ENCODE peak calls at places on chromosomes 7 and 10, in six cellular contexts. K, X, M, H, A and C are unnamed samples.

GRCh38 chr10:13924020-13924725 is 337.4 kb downstream of the PRPF18 start:
- ATAC-seq in M (no peak), K (no peak), X (peak), H (no peak), A (no peak), C (peak)

GRCh38 chr10:96540240-96540639 is 26.5 kb upstream of the TLL2 start:
- ATAC-seq in M (no peak), H (no peak), A (no peak), K (peak), X (no peak), C (no peak)

GRCh38 chr10:103153302-103153759 is 39.7 kb downstream of the NT5C2 start:
- ATAC-seq in H (no peak), M (no peak), A (no peak), X (no peak), K (no peak), C (peak)

GRCh38 chr7:99768471-99768870 is 15.5 kb downstream of the CYP3A4 start:
- ATAC-seq in K (no peak), A (peak), M (no peak), H (no peak), X (no peak), C (no peak)

GRCh38 chr7:81299711-81300110 is 380.9 kb upstream of the SEMA3C start:
- ATAC-seq in K (no peak), A (no peak), H (no peak), X (no peak), M (no peak), C (peak)

GRCh38 chr10:13560597-13560996 is 26.2 kb upstream of the PRPF18 start:
- ATAC-seq in X (no peak), H (no peak), A (no peak), K (no peak), M (no peak), C (no peak)

GRCh38 chr10:117345143-117345542 is 30.1 kb downstream of the PDZD8 start:
- ATAC-seq in M (no peak), K (peak), A (no peak), H (no peak), X (no peak), C (no peak)

GRCh38 chr7:100492738-100493475 is 9.2 kb downstream of the NYAP1 start:
- ATAC-seq in K (no peak), M (no peak), A (no peak), H (no peak), X (no peak), C (no peak)

GRCh38 chr10:42896735-42897134 is 114.1 kb downstream of the BMS1 start:
- ATAC-seq in X (no peak), A (no peak), M (no peak), H (peak), K (no peak), C (no peak)

GRCh38 chr7:111727905-111728634 is 165.8 kb upstream of the IMMP2L start:
- ATAC-seq in K (no peak), M (no peak), A (no peak), H (no peak), X (no peak), C (no peak)

GRCh38 chr7:17939111-17939669 is 1.1 kb downstream of the SNX13 start:
- ATAC-seq in M (no peak), K (peak), A (no peak), X (no peak), H (no peak), C (peak)

GRCh38 chr7:130009848-130010688 is 41.1 kb downstream of the ZC3HC1 start:
- ATAC-seq in A (peak), X (peak), H (peak), M (peak), K (peak), C (peak)

GRCh38 chr10:97718178-97718577 is 4.6 kb downstream of the MARVELD1 start:
- ATAC-seq in K (no peak), X (no peak), M (no peak), A (no peak), H (no peak), C (no peak)

GRCh38 chr7:117946201-117946633 is 73.0 kb upstream of the CTTNBP2 start:
- ATAC-seq in K (no peak), X (no peak), M (no peak), A (no peak), H (no peak), C (no peak)